ENCODE peak calls at places on chromosomes 12 and 14, in ten cellular contexts. One of them, this sample, is unnamed.

GRCh38 chr14:50308363-50308762 is 3.7 kb downstream of the L2HGDH start:
- DNase-seq in GM04504: no peak
- DNase-seq in activated T-cell treated with anti-CD3 and anti-CD28 coated beads, Interleukin-2, amount 50 U/mL, for 4 hours: no peak
- DNase-seq in stimulated activated CD8-positive, alpha-beta memory T cell treated with anti-CD3 and anti-CD28 coated beads, Interleukin-15, amount 100 ng/mL, for 24 hours: no peak
- DNase-seq in endothelial cell: no peak
- DNase-seq in GDM1: no peak
- DNase-seq in naive thymus-derived CD4-positive, alpha-beta T cell: no peak
- DNase-seq in progenitor cell of endocrine pancreas: no peak
- DNase-seq in IMR-90: peak; percentile 34
- DNase-seq in foreskin fibroblast: no peak
- DNase-seq in this sample: no peak

GRCh38 chr12:28869197-28869596 is 279.9 kb upstream of the FAR2 start:
- DNase-seq in GM04504: peak; percentile 5
- DNase-seq in activated T-cell treated with anti-CD3 and anti-CD28 coated beads, Interleukin-2, amount 50 U/mL, for 4 hours: no peak
- DNase-seq in stimulated activated CD8-positive, alpha-beta memory T cell treated with anti-CD3 and anti-CD28 coated beads, Interleukin-15, amount 100 ng/mL, for 24 hours: no peak
- DNase-seq in endothelial cell: no peak
- DNase-seq in GDM1: no peak
- DNase-seq in naive thymus-derived CD4-positive, alpha-beta T cell: no peak
- DNase-seq in progenitor cell of endocrine pancreas: no peak
- DNase-seq in IMR-90: peak; percentile 91
- DNase-seq in foreskin fibroblast: peak; percentile 69
- DNase-seq in this sample: no peak

GRCh38 chr12:121577443-121578180 is 3.2 kb downstream of the KDM2B start:
- DNase-seq in GM04504: no peak
- DNase-seq in activated T-cell treated with anti-CD3 and anti-CD28 coated beads, Interleukin-2, amount 50 U/mL, for 4 hours: no peak
- DNase-seq in stimulated activated CD8-positive, alpha-beta memory T cell treated with anti-CD3 and anti-CD28 coated beads, Interleukin-15, amount 100 ng/mL, for 24 hours: no peak
- DNase-seq in endothelial cell: no peak
- DNase-seq in GDM1: no peak
- DNase-seq in naive thymus-derived CD4-positive, alpha-beta T cell: no peak
- DNase-seq in progenitor cell of endocrine pancreas: no peak
- DNase-seq in IMR-90: no peak
- DNase-seq in foreskin fibroblast: peak; percentile 36
- DNase-seq in this sample: no peak

GRCh38 chr12:3365416-3366385 is 125.3 kb upstream of the PRMT8 start:
- DNase-seq in GM04504: no peak
- DNase-seq in activated T-cell treated with anti-CD3 and anti-CD28 coated beads, Interleukin-2, amount 50 U/mL, for 4 hours: no peak
- DNase-seq in stimulated activated CD8-positive, alpha-beta memory T cell treated with anti-CD3 and anti-CD28 coated beads, Interleukin-15, amount 100 ng/mL, for 24 hours: no peak
- DNase-seq in endothelial cell: peak; percentile 26
- DNase-seq in GDM1: no peak
- DNase-seq in naive thymus-derived CD4-positive, alpha-beta T cell: no peak
- DNase-seq in progenitor cell of endocrine pancreas: peak; percentile 55
- DNase-seq in IMR-90: no peak
- DNase-seq in foreskin fibroblast: peak; percentile 15
- DNase-seq in this sample: peak; percentile 52

GRCh38 chr12:110501378-110501721 is 561 bp downstream of the VPS29 start:
- DNase-seq in GM04504: peak; percentile 13
- DNase-seq in activated T-cell treated with anti-CD3 and anti-CD28 coated beads, Interleukin-2, amount 50 U/mL, for 4 hours: no peak
- DNase-seq in stimulated activated CD8-positive, alpha-beta memory T cell treated with anti-CD3 and anti-CD28 coated beads, Interleukin-15, amount 100 ng/mL, for 24 hours: no peak
- DNase-seq in endothelial cell: peak; percentile 37
- DNase-seq in GDM1: peak; percentile 51
- DNase-seq in naive thymus-derived CD4-positive, alpha-beta T cell: no peak
- DNase-seq in progenitor cell of endocrine pancreas: no peak
- DNase-seq in IMR-90: peak; percentile 31
- DNase-seq in foreskin fibroblast: peak; percentile 67
- DNase-seq in this sample: no peak

GRCh38 chr12:101267111-101267510 is 12.8 kb upstream of the UTP20 start:
- DNase-seq in GM04504: no peak
- DNase-seq in activated T-cell treated with anti-CD3 and anti-CD28 coated beads, Interleukin-2, amount 50 U/mL, for 4 hours: no peak
- DNase-seq in stimulated activated CD8-positive, alpha-beta memory T cell treated with anti-CD3 and anti-CD28 coated beads, Interleukin-15, amount 100 ng/mL, for 24 hours: no peak
- DNase-seq in endothelial cell: no peak
- DNase-seq in GDM1: no peak
- DNase-seq in naive thymus-derived CD4-positive, alpha-beta T cell: no peak
- DNase-seq in progenitor cell of endocrine pancreas: no peak
- DNase-seq in IMR-90: no peak
- DNase-seq in foreskin fibroblast: no peak
- DNase-seq in this sample: no peak

GRCh38 chr12:121925361-121925725 is 7.0 kb downstream of the CFAP251 start:
- DNase-seq in GM04504: peak; percentile 62
- DNase-seq in activated T-cell treated with anti-CD3 and anti-CD28 coated beads, Interleukin-2, amount 50 U/mL, for 4 hours: no peak
- DNase-seq in stimulated activated CD8-positive, alpha-beta memory T cell treated with anti-CD3 and anti-CD28 coated beads, Interleukin-15, amount 100 ng/mL, for 24 hours: no peak
- DNase-seq in endothelial cell: no peak
- DNase-seq in GDM1: no peak
- DNase-seq in naive thymus-derived CD4-positive, alpha-beta T cell: no peak
- DNase-seq in progenitor cell of endocrine pancreas: no peak
- DNase-seq in IMR-90: peak; percentile 83
- DNase-seq in foreskin fibroblast: peak; percentile 93
- DNase-seq in this sample: no peak

GRCh38 chr14:68807148-68807600 is 14.3 kb upstream of the ZFP36L1 start:
- DNase-seq in GM04504: no peak
- DNase-seq in activated T-cell treated with anti-CD3 and anti-CD28 coated beads, Interleukin-2, amount 50 U/mL, for 4 hours: no peak
- DNase-seq in stimulated activated CD8-positive, alpha-beta memory T cell treated with anti-CD3 and anti-CD28 coated beads, Interleukin-15, amount 100 ng/mL, for 24 hours: no peak
- DNase-seq in endothelial cell: no peak
- DNase-seq in GDM1: peak; percentile 73
- DNase-seq in naive thymus-derived CD4-positive, alpha-beta T cell: peak; percentile 37
- DNase-seq in progenitor cell of endocrine pancreas: no peak
- DNase-seq in IMR-90: peak; percentile 94
- DNase-seq in foreskin fibroblast: peak; percentile 86
- DNase-seq in this sample: no peak

GRCh38 chr12:94643585-94643984 is 6.8 kb downstream of the TMCC3 start:
- DNase-seq in GM04504: no peak
- DNase-seq in activated T-cell treated with anti-CD3 and anti-CD28 coated beads, Interleukin-2, amount 50 U/mL, for 4 hours: no peak
- DNase-seq in stimulated activated CD8-positive, alpha-beta memory T cell treated with anti-CD3 and anti-CD28 coated beads, Interleukin-15, amount 100 ng/mL, for 24 hours: no peak
- DNase-seq in endothelial cell: no peak
- DNase-seq in GDM1: no peak
- DNase-seq in naive thymus-derived CD4-positive, alpha-beta T cell: no peak
- DNase-seq in progenitor cell of endocrine pancreas: no peak
- DNase-seq in IMR-90: no peak
- DNase-seq in foreskin fibroblast: peak; percentile 26
- DNase-seq in this sample: no peak

GRCh38 chr12:24991209-24992049 is 42.5 kb upstream of the BCAT1 start:
- DNase-seq in GM04504: peak; percentile 18
- DNase-seq in activated T-cell treated with anti-CD3 and anti-CD28 coated beads, Interleukin-2, amount 50 U/mL, for 4 hours: no peak
- DNase-seq in stimulated activated CD8-positive, alpha-beta memory T cell treated with anti-CD3 and anti-CD28 coated beads, Interleukin-15, amount 100 ng/mL, for 24 hours: no peak
- DNase-seq in endothelial cell: no peak
- DNase-seq in GDM1: peak; percentile 41
- DNase-seq in naive thymus-derived CD4-positive, alpha-beta T cell: peak; percentile 65
- DNase-seq in progenitor cell of endocrine pancreas: no peak
- DNase-seq in IMR-90: peak; percentile 75
- DNase-seq in foreskin fibroblast: peak; percentile 75
- DNase-seq in this sample: no peak

GRCh38 chr12:52221912-52222457 is 11.1 kb upstream of the KRT7 start:
- DNase-seq in GM04504: no peak
- DNase-seq in activated T-cell treated with anti-CD3 and anti-CD28 coated beads, Interleukin-2, amount 50 U/mL, for 4 hours: peak; percentile 14
- DNase-seq in stimulated activated CD8-positive, alpha-beta memory T cell treated with anti-CD3 and anti-CD28 coated beads, Interleukin-15, amount 100 ng/mL, for 24 hours: peak; percentile 56
- DNase-seq in endothelial cell: peak; percentile 81
- DNase-seq in GDM1: peak; percentile 48
- DNase-seq in naive thymus-derived CD4-positive, alpha-beta T cell: no peak
- DNase-seq in progenitor cell of endocrine pancreas: peak; percentile 42
- DNase-seq in IMR-90: peak; percentile 25
- DNase-seq in foreskin fibroblast: peak; percentile 70
- DNase-seq in this sample: no peak

GRCh38 chr12:114320101-114320500 is 85.8 kb downstream of the TBX5 start:
- DNase-seq in GM04504: no peak
- DNase-seq in activated T-cell treated with anti-CD3 and anti-CD28 coated beads, Interleukin-2, amount 50 U/mL, for 4 hours: no peak
- DNase-seq in stimulated activated CD8-positive, alpha-beta memory T cell treated with anti-CD3 and anti-CD28 coated beads, Interleukin-15, amount 100 ng/mL, for 24 hours: no peak
- DNase-seq in endothelial cell: no peak
- DNase-seq in GDM1: no peak
- DNase-seq in naive thymus-derived CD4-positive, alpha-beta T cell: no peak
- DNase-seq in progenitor cell of endocrine pancreas: no peak
- DNase-seq in IMR-90: no peak
- DNase-seq in foreskin fibroblast: no peak
- DNase-seq in this sample: no peak

GRCh38 chr12:107287436-107288413 is 194.4 kb upstream of the CRY1 start:
- DNase-seq in GM04504: no peak
- DNase-seq in activated T-cell treated with anti-CD3 and anti-CD28 coated beads, Interleukin-2, amount 50 U/mL, for 4 hours: no peak
- DNase-seq in stimulated activated CD8-positive, alpha-beta memory T cell treated with anti-CD3 and anti-CD28 coated beads, Interleukin-15, amount 100 ng/mL, for 24 hours: no peak
- DNase-seq in endothelial cell: no peak
- DNase-seq in GDM1: no peak
- DNase-seq in naive thymus-derived CD4-positive, alpha-beta T cell: no peak
- DNase-seq in progenitor cell of endocrine pancreas: no peak
- DNase-seq in IMR-90: peak; percentile 23
- DNase-seq in foreskin fibroblast: no peak
- DNase-seq in this sample: no peak

GRCh38 chr12:116067892-116068291 is 209.6 kb downstream of the MED13L start:
- DNase-seq in GM04504: no peak
- DNase-seq in activated T-cell treated with anti-CD3 and anti-CD28 coated beads, Interleukin-2, amount 50 U/mL, for 4 hours: no peak
- DNase-seq in stimulated activated CD8-positive, alpha-beta memory T cell treated with anti-CD3 and anti-CD28 coated beads, Interleukin-15, amount 100 ng/mL, for 24 hours: no peak
- DNase-seq in endothelial cell: no peak
- DNase-seq in GDM1: no peak
- DNase-seq in naive thymus-derived CD4-positive, alpha-beta T cell: no peak
- DNase-seq in progenitor cell of endocrine pancreas: no peak
- DNase-seq in IMR-90: peak; percentile 28
- DNase-seq in foreskin fibroblast: no peak
- DNase-seq in this sample: no peak

GRCh38 chr14:65415613-65416012 is 3.1 kb downstream of the FUT8 start:
- DNase-seq in GM04504: no peak
- DNase-seq in activated T-cell treated with anti-CD3 and anti-CD28 coated beads, Interleukin-2, amount 50 U/mL, for 4 hours: no peak
- DNase-seq in stimulated activated CD8-positive, alpha-beta memory T cell treated with anti-CD3 and anti-CD28 coated beads, Interleukin-15, amount 100 ng/mL, for 24 hours: no peak
- DNase-seq in endothelial cell: no peak
- DNase-seq in GDM1: no peak
- DNase-seq in naive thymus-derived CD4-positive, alpha-beta T cell: no peak
- DNase-seq in progenitor cell of endocrine pancreas: no peak
- DNase-seq in IMR-90: no peak
- DNase-seq in foreskin fibroblast: no peak
- DNase-seq in this sample: no peak

GRCh38 chr14:54715244-54715643 is 148.3 kb downstream of the SAMD4A start:
- DNase-seq in GM04504: no peak
- DNase-seq in activated T-cell treated with anti-CD3 and anti-CD28 coated beads, Interleukin-2, amount 50 U/mL, for 4 hours: no peak
- DNase-seq in stimulated activated CD8-positive, alpha-beta memory T cell treated with anti-CD3 and anti-CD28 coated beads, Interleukin-15, amount 100 ng/mL, for 24 hours: no peak
- DNase-seq in endothelial cell: no peak
- DNase-seq in GDM1: no peak
- DNase-seq in naive thymus-derived CD4-positive, alpha-beta T cell: no peak
- DNase-seq in progenitor cell of endocrine pancreas: no peak
- DNase-seq in IMR-90: peak; percentile 53
- DNase-seq in foreskin fibroblast: peak; percentile 75
- DNase-seq in this sample: no peak

GRCh38 chr14:103315368-103315911 is 18.6 kb upstream of the EIF5 start:
- DNase-seq in GM04504: no peak
- DNase-seq in activated T-cell treated with anti-CD3 and anti-CD28 coated beads, Interleukin-2, amount 50 U/mL, for 4 hours: no peak
- DNase-seq in stimulated activated CD8-positive, alpha-beta memory T cell treated with anti-CD3 and anti-CD28 coated beads, Interleukin-15, amount 100 ng/mL, for 24 hours: no peak
- DNase-seq in endothelial cell: peak; percentile 38
- DNase-seq in GDM1: no peak
- DNase-seq in naive thymus-derived CD4-positive, alpha-beta T cell: no peak
- DNase-seq in progenitor cell of endocrine pancreas: no peak
- DNase-seq in IMR-90: peak; percentile 74
- DNase-seq in foreskin fibroblast: peak; percentile 64
- DNase-seq in this sample: no peak

GRCh38 chr14:96198430-96199133 is 6.1 kb upstream of the BDKRB2 start:
- DNase-seq in GM04504: no peak
- DNase-seq in activated T-cell treated with anti-CD3 and anti-CD28 coated beads, Interleukin-2, amount 50 U/mL, for 4 hours: no peak
- DNase-seq in stimulated activated CD8-positive, alpha-beta memory T cell treated with anti-CD3 and anti-CD28 coated beads, Interleukin-15, amount 100 ng/mL, for 24 hours: no peak
- DNase-seq in endothelial cell: no peak
- DNase-seq in GDM1: no peak
- DNase-seq in naive thymus-derived CD4-positive, alpha-beta T cell: peak; percentile 40
- DNase-seq in progenitor cell of endocrine pancreas: no peak
- DNase-seq in IMR-90: no peak
- DNase-seq in foreskin fibroblast: no peak
- DNase-seq in this sample: no peak

GRCh38 chr14:92783813-92784431 is 10.2 kb upstream of the GOLGA5 start:
- DNase-seq in GM04504: peak; percentile 44
- DNase-seq in activated T-cell treated with anti-CD3 and anti-CD28 coated beads, Interleukin-2, amount 50 U/mL, for 4 hours: no peak
- DNase-seq in stimulated activated CD8-positive, alpha-beta memory T cell treated with anti-CD3 and anti-CD28 coated beads, Interleukin-15, amount 100 ng/mL, for 24 hours: no peak
- DNase-seq in endothelial cell: peak; percentile 9
- DNase-seq in GDM1: peak; percentile 39
- DNase-seq in naive thymus-derived CD4-positive, alpha-beta T cell: peak; percentile 47
- DNase-seq in progenitor cell of endocrine pancreas: no peak
- DNase-seq in IMR-90: peak; percentile 75
- DNase-seq in foreskin fibroblast: peak; percentile 74
- DNase-seq in this sample: peak; percentile 32

GRCh38 chr12:57764662-57765002 is 2.2 kb downstream of the CYP27B1 start:
- DNase-seq in GM04504: no peak
- DNase-seq in activated T-cell treated with anti-CD3 and anti-CD28 coated beads, Interleukin-2, amount 50 U/mL, for 4 hours: no peak
- DNase-seq in stimulated activated CD8-positive, alpha-beta memory T cell treated with anti-CD3 and anti-CD28 coated beads, Interleukin-15, amount 100 ng/mL, for 24 hours: no peak
- DNase-seq in endothelial cell: no peak
- DNase-seq in GDM1: no peak
- DNase-seq in naive thymus-derived CD4-positive, alpha-beta T cell: no peak
- DNase-seq in progenitor cell of endocrine pancreas: no peak
- DNase-seq in IMR-90: no peak
- DNase-seq in foreskin fibroblast: no peak
- DNase-seq in this sample: no peak

GRCh38 chr14:96038920-96039632 is at the start of gene C14orf132:
- DNase-seq in GM04504: peak; percentile 15
- DNase-seq in activated T-cell treated with anti-CD3 and anti-CD28 coated beads, Interleukin-2, amount 50 U/mL, for 4 hours: peak; percentile 46
- DNase-seq in stimulated activated CD8-positive, alpha-beta memory T cell treated with anti-CD3 and anti-CD28 coated beads, Interleukin-15, amount 100 ng/mL, for 24 hours: peak; percentile 21
- DNase-seq in endothelial cell: peak; percentile 57
- DNase-seq in GDM1: no peak
- DNase-seq in naive thymus-derived CD4-positive, alpha-beta T cell: peak; percentile 25
- DNase-seq in progenitor cell of endocrine pancreas: peak; percentile 54
- DNase-seq in IMR-90: peak; percentile 48
- DNase-seq in foreskin fibroblast: peak; percentile 84
- DNase-seq in this sample: peak; percentile 34

GRCh38 chr12:10753066-10753465 is 29.9 kb upstream of the YBX3 start:
- DNase-seq in GM04504: peak; percentile 25
- DNase-seq in activated T-cell treated with anti-CD3 and anti-CD28 coated beads, Interleukin-2, amount 50 U/mL, for 4 hours: no peak
- DNase-seq in stimulated activated CD8-positive, alpha-beta memory T cell treated with anti-CD3 and anti-CD28 coated beads, Interleukin-15, amount 100 ng/mL, for 24 hours: no peak
- DNase-seq in endothelial cell: no peak
- DNase-seq in GDM1: no peak
- DNase-seq in naive thymus-derived CD4-positive, alpha-beta T cell: no peak
- DNase-seq in progenitor cell of endocrine pancreas: no peak
- DNase-seq in IMR-90: peak; percentile 68
- DNase-seq in foreskin fibroblast: peak; percentile 53
- DNase-seq in this sample: no peak

This sample was measured in D721Med.